ENCODE peak calls at places on chromosomes 13 and 19, in four cellular contexts. P is NCI-H1092, T is GM04504, E is C1 segment of cervical spinal cord. D is an unnamed sample.

GRCh38 chr13:114151565-114152284 is 19.3 kb upstream of the RASA3 start:
- DNase-seq in P (peak), T (no peak), E (no peak), D (no peak)

GRCh38 chr13:111508164-111508870 is 187.9 kb downstream of the TEX29 start:
- DNase-seq in P (peak), T (no peak), E (no peak), D (peak)

GRCh38 chr19:47446534-47447469 is 24.9 kb downstream of the SLC8A2 start:
- DNase-seq in P (no peak), T (no peak), E (no peak), D (peak)

GRCh38 chr13:27578121-27579030 is 42.0 kb downstream of the LNX2 start:
- DNase-seq in P (no peak), T (peak), E (no peak), D (no peak)

GRCh38 chr19:45403781-45404556 is 900 bp downstream of the PPP1R13L start:
- DNase-seq in P (no peak), T (no peak), E (no peak), D (peak)

GRCh38 chr19:9178901-9179300 is at the start of gene OR7D2:
- DNase-seq in P (no peak), T (no peak), E (no peak), D (no peak)

GRCh38 chr19:1855828-1856255 is 7.5 kb downstream of the KLF16 start:
- DNase-seq in P (no peak), T (no peak), E (no peak), D (no peak)

GRCh38 chr19:58416631-58417030 is 8.2 kb downstream of the ZNF584 start:
- DNase-seq in P (no peak), T (no peak), E (no peak), D (no peak)

GRCh38 chr13:50365683-50366391 is 350.6 kb downstream of the KCNRG start:
- DNase-seq in P (peak), T (no peak), E (no peak), D (no peak)

GRCh38 chr13:110628477-110628793 is 13.1 kb downstream of the NAXD start:
- DNase-seq in P (no peak), T (no peak), E (no peak), D (no peak)

GRCh38 chr19:6997679-6998445 is 23.4 kb downstream of the MBD3L2B start:
- DNase-seq in P (no peak), T (no peak), E (no peak), D (no peak)

GRCh38 chr19:7657047-7657779 is 11.6 kb upstream of the RETN start:
- DNase-seq in P (no peak), T (no peak), E (no peak), D (no peak)

GRCh38 chr13:25882732-25883357 is 169.0 kb downstream of the SHISA2 start:
- DNase-seq in P (no peak), T (no peak), E (no peak), D (no peak)

GRCh38 chr13:113742445-113743120 is 16.4 kb upstream of the TMEM255B start:
- DNase-seq in P (no peak), T (no peak), E (no peak), D (no peak)

GRCh38 chr19:17347361-17347760 is 10.0 kb downstream of the GTPBP3 start:
- DNase-seq in P (no peak), T (no peak), E (no peak), D (no peak)

GRCh38 chr19:47445937-47446402 is 25.7 kb downstream of the SLC8A2 start:
- DNase-seq in P (no peak), T (no peak), E (peak), D (peak)

D was measured in NCI-H1436.